ENCODE peak calls at places on chromosomes 16 and 17, in seven cellular contexts. E, R, G, D, U, C and V are unnamed samples.

GRCh38 chr16:28845173-28846079 is 722 bp downstream of the TUFM start:
- DNase-seq in D (peak; percentile 65), G (peak; percentile 61), E (peak; percentile 64), C (peak; percentile 26), U (no peak), R (peak; percentile 69), V (peak; percentile 48)

GRCh38 chr16:52725043-52725442 is 178.1 kb upstream of the TOX3 start:
- DNase-seq in G (no peak), C (no peak), D (no peak), R (no peak), U (no peak), E (no peak), V (no peak)

GRCh38 chr17:75308732-75309629 is 19.7 kb upstream of the SLC25A19 start:
- DNase-seq in E (peak; percentile 69), G (peak; percentile 67), C (no peak), U (peak; percentile 82), R (peak; percentile 56), D (no peak), V (no peak)

GRCh38 chr17:20979792-20980083 is 63.1 kb downstream of the USP22 start:
- DNase-seq in D (no peak), R (no peak), E (no peak), C (no peak), G (no peak), U (no peak), V (no peak)

GRCh38 chr17:68011199-68011665 is 15.0 kb upstream of the C17orf58 start:
- DNase-seq in R (peak; percentile 52), U (peak; percentile 87), E (peak; percentile 24), G (peak; percentile 63), D (peak; percentile 77), C (peak; percentile 45), V (peak; percentile 39)

GRCh38 chr17:33002245-33002644 is 10.6 kb downstream of the SPACA3 start:
- DNase-seq in U (no peak), G (no peak), D (no peak), E (no peak), C (no peak), R (no peak), V (no peak)

GRCh38 chr17:17180141-17180603 is 26.0 kb downstream of the PLD6 start:
- DNase-seq in R (no peak), U (no peak), E (no peak), C (no peak), G (no peak), D (no peak), V (no peak)

GRCh38 chr17:78172284-78173024 is 4.1 kb downstream of the SYNGR2 start:
- DNase-seq in D (peak; percentile 48), C (peak; percentile 29), R (peak; percentile 53), E (peak; percentile 75), U (peak; percentile 90), G (peak; percentile 73), V (peak; percentile 31)

GRCh38 chr16:62256406-62256805 is 220.2 kb upstream of the CDH8 start:
- DNase-seq in R (no peak), D (no peak), G (no peak), C (no peak), E (no peak), U (no peak), V (no peak)

GRCh38 chr17:7716901-7717755 is at the start of gene DNAH2:
- DNase-seq in C (peak; percentile 97), D (no peak), E (peak; percentile 6), U (no peak), R (peak; percentile 91), G (peak; percentile 77), V (no peak)

GRCh38 chr16:11089504-11090124 is 145.2 kb downstream of the CLEC16A start:
- DNase-seq in E (no peak), G (peak; percentile 40), C (peak; percentile 68), R (peak; percentile 14), D (no peak), U (no peak), V (no peak)

GRCh38 chr17:49952912-49953497 is 16.0 kb upstream of the DLX4 start:
- DNase-seq in G (no peak), U (no peak), E (no peak), R (no peak), D (no peak), C (peak; percentile 21), V (peak; percentile 23)

GRCh38 chr17:80843741-80844156 is 147.9 kb upstream of the CHMP6 start:
- DNase-seq in R (no peak), D (no peak), E (no peak), C (no peak), U (peak; percentile 44), G (no peak), V (no peak)

GRCh38 chr16:72789465-72789864 is 258.5 kb downstream of the ZFHX3 start:
- DNase-seq in R (no peak), U (no peak), C (no peak), E (no peak), D (no peak), G (no peak), V (no peak)

DNA sequence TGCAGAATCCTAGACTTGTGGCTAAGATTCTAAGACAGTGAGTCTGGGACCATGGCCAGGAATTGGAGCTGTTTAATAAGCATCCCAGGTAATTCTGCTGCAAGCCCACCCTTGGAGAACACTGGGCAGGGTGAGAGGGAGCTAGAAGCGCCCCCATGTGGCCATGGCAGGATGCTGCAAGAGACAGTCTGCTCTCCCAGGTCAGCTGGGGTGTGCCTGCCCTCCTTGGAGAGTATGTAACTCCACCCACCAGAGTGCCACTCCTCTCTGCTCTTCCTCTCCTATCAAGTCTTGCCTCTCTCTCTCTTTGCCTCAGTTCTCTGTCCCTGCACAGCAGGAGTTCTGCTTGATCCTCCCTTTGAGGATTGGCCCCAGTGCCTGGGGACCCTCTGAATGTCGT is 14.9 kb downstream of the RCVRN start:
- DNase-seq in R (peak; percentile 33), D (peak; percentile 27), G (no peak), E (no peak), C (peak; percentile 62), U (no peak), V (peak; percentile 42)
- TF ChIP-seq CTCF in R (peak; percentile 68), D (peak; percentile 75), G (no peak), E (peak; percentile 18), C (peak; percentile 91), U (no peak), V (peak; percentile 70)

DNA sequence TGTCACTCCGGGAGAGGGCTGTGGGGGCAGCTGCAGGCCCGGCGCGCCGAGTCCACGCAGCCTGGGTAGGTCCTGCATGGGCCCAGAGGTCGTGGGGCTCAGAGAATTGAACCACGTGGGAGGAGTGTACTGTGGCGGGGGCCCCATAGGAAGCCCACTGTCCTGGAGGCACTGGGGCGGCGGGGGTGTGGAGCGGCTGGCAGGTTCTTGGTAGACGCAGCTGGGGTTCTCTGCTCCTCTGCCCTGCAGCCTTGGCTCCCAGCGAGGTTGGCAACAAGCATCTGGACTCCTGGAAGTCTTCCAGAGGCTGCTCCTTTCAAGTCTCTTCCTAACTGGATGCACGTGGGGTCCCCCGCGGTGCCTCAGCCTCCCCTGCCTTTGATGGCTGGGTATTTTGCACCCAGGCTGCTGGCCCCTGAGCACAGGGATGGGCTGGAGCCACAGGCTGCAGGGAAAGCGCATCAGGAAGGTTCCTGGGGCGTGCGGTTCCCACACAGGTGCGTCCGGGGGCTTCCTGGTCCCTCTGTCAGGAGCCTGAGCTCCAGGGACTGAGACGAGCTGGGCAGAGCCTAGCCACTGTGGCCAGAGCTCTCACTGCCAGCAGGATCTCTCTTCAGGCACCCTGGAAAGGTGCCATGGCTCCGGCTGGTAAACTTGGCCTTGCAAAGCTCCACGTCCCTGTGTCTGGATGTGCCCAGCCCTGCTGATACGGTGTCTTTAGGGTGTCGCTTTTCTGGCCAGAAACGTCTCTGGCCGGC is 9.3 kb downstream of the KCTD5 start:
- DNase-seq in U (no peak), G (peak; percentile 80), R (no peak), E (no peak), C (no peak), D (no peak), V (no peak)
- H3K27ac ChIP-seq in U (no peak overlapping the region), G (no peak overlapping the region), R (no peak overlapping the region), E (no peak overlapping the region), C (peak overlapping the region; percentile 48), D (no peak overlapping the region), V (no peak overlapping the region)

DNA sequence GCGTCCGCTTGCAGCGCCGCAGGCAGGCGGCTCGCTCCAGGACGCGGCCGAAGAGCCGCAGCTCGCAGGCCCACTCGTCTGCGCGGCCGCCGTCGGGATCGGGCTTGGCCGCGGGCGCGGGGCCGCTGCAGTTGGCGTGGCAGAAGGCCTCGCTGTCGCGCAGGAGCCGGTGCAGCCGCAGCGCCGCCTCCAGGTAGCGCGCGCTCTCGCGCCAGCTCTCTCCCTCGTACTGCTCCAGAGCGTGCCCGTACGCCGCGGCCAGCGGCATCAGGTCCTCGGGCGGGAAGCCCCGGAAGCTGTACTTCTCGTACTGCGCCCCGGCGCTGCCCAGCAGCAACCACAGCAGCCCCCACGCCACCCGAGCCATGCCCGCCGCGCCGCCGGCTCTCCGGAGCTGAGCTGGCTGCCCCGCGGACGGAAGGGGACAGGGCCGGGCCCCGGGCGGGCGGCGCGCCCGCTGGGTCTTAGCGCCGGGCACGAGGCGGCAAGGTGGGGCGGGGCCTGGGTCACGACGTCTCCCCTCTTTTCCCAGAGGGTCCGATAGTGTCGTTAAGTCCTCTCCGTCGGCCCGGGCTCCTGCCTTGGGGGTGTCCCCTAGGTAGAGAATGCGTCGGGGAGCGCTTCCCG is at the start of gene P3H4:
- DNase-seq in R (peak; percentile 82), C (peak; percentile 83), D (peak; percentile 41), G (peak; percentile 85), E (peak; percentile 69), U (peak; percentile 93), V (peak; percentile 56)
- TF ChIP-seq CTCF in R (peak; percentile 53), C (peak; percentile 57), D (peak; percentile 59), G (peak; percentile 35), E (peak; percentile 46), U (peak; percentile 66), V (peak; percentile 58)

GRCh38 chr16:15858921-15859668 is 2.3 kb upstream of the MYH11 start:
- DNase-seq in C (no peak), G (no peak), R (no peak), E (no peak), D (no peak), U (no peak), V (no peak)

GRCh38 chr16:15856217-15856616 is 611 bp downstream of the MYH11 start:
- DNase-seq in G (no peak), E (no peak), U (no peak), R (no peak), C (no peak), D (peak; percentile 55), V (no peak)

GRCh38 chr16:15856901-15857778 is at the start of gene MYH11:
- DNase-seq in R (no peak), U (no peak), E (peak; percentile 14), D (peak; percentile 61), C (no peak), G (no peak), V (peak; percentile 7)

GRCh38 chr16:15855704-15856003 is 1.2 kb downstream of the MYH11 start:
- DNase-seq in D (peak; percentile 89), E (no peak), R (no peak), G (no peak), U (no peak), C (no peak), V (no peak)

DNA sequence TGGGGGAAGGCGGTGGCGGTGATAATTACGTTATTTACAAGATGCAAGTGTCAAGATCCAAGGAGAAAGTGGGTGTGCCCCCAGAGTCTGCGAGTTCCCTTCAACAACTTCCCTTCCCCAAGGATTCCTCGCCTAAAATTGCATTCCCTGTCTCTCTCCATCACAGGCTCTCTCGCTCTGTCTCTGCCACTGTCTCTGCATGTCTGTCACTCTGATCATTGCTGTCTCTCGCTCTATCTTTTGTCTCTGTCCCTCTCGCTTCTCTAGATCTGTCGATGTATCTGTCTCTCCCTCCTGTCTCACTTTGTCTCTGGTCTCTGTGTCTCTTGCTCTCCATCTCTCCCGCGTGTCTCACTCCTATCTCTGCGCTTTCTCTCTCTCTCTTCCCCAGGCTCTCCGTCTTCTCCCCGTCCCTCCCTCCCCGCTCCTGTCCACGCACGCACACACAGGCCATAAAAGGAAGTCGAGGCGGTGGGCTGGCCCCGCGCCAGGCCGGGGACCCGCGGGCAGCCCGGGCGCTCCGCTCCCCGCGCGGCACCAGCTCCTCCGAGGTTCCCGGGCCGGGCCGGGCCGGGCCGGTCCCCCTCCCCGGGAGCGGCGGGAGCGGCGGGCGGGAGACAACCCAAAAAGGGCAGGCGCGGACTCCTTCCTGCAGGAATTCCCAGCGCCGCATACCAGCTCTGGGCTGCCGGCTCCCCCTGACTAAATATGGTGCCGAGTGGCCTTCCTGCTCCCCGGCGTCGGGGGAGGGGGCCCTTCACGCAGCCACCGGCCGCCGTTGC is 1.1 kb upstream of the MYH11 start:
- DNase-seq in G (peak; percentile 27), R (peak; percentile 18), E (no peak), D (no peak), U (no peak), C (peak; percentile 54), V (no peak)
- H3K27ac ChIP-seq in G (peak overlapping the region; percentile 86), R (no peak overlapping the region), E (no peak overlapping the region), D (no peak overlapping the region), U (peak overlapping the region; percentile 43), C (peak overlapping the region; percentile 21), V (no peak overlapping the region)